ENCODE peak calls at places on chromosomes 3 and 15, in four cellular contexts. Q is body of pancreas, X is stomach, O is lower leg skin. S is an unnamed sample.

GRCh38 chr3:114011059-114011797 is 45.1 kb downstream of the CCDC191 start:
- DNase-seq in Q (no peak), X (no peak), O (no peak), S (no peak)

GRCh38 chr15:99507732-99508571 is 57.8 kb upstream of the MEF2A start:
- DNase-seq in Q (no peak), X (no peak), O (no peak), S (no peak)

GRCh38 chr3:121436641-121437040 is 109.1 kb downstream of the POLQ start:
- DNase-seq in Q (no peak), X (no peak), O (no peak), S (no peak)

GRCh38 chr15:28122038-28122949 is 23.2 kb upstream of the OCA2 start:
- DNase-seq in Q (no peak), X (no peak), O (no peak), S (no peak)

GRCh38 chr15:41984622-41985021 is 12.3 kb upstream of the EHD4 start:
- DNase-seq in Q (no peak), X (no peak), O (peak), S (no peak)

GRCh38 chr15:42056934-42057743 is 36.3 kb upstream of the PLA2G4E start:
- DNase-seq in Q (peak), X (peak), O (peak), S (peak)

GRCh38 chr3:16252988-16253387 is 11.8 kb downstream of the DPH3 start:
- DNase-seq in Q (no peak), X (no peak), O (no peak), S (no peak)

GRCh38 chr3:123289336-123290106 is 87.8 kb downstream of the SEC22A start:
- DNase-seq in Q (no peak), X (peak), O (peak), S (no peak)

GRCh38 chr3:175919133-175919532 is 1060.0 kb downstream of the NAALADL2 start:
- DNase-seq in Q (no peak), X (no peak), O (no peak), S (no peak)

GRCh38 chr15:87619161-87619960 is 637.2 kb downstream of the NTRK3 start:
- DNase-seq in Q (no peak), X (no peak), O (no peak), S (peak)

GRCh38 chr15:94119923-94120775 is 111.2 kb upstream of the MCTP2 start:
- DNase-seq in Q (peak), X (peak), O (no peak), S (peak)

GRCh38 chr3:113521981-113522380 is 7.0 kb upstream of the SPICE1 start:
- DNase-seq in Q (no peak), X (no peak), O (no peak), S (no peak)

GRCh38 chr3:160331127-160331937 is 67.7 kb downstream of the IFT80 start:
- DNase-seq in Q (no peak), X (no peak), O (no peak), S (no peak)

GRCh38 chr3:12350151-12350813 is 61.4 kb downstream of the PPARG start:
- DNase-seq in Q (peak), X (peak), O (no peak), S (no peak)

GRCh38 chr3:55804170-55805095 is 317.3 kb upstream of the WNT5A start:
- DNase-seq in Q (peak), X (no peak), O (no peak), S (no peak)

GRCh38 chr3:178060406-178060805 is 475.8 kb upstream of the KCNMB2 start:
- DNase-seq in Q (no peak), X (no peak), O (no peak), S (no peak)

GRCh38 chr3:127690823-127691452 is 18.2 kb downstream of the ABTB1 start:
- DNase-seq in Q (peak), X (peak), O (no peak), S (no peak)

GRCh38 chr3:49296781-49297420 is 19.9 kb upstream of the C3orf62 start:
- DNase-seq in Q (peak), X (peak), O (no peak), S (no peak)

GRCh38 chr15:60871731-60872130 is 357.4 kb downstream of the RORA start:
- DNase-seq in Q (no peak), X (no peak), O (no peak), S (no peak)

GRCh38 chr15:70573121-70573850 is 190.1 kb downstream of the UACA start:
- DNase-seq in Q (no peak), X (no peak), O (peak), S (no peak)

GRCh38 chr3:34038131-34038530 is 239.7 kb downstream of the PDCD6IP start:
- DNase-seq in Q (no peak), X (no peak), O (no peak), S (no peak)

GRCh38 chr15:42933886-42934667 is 13.5 kb upstream of the TTBK2 start:
- DNase-seq in Q (no peak), X (no peak), O (no peak), S (no peak)

GRCh38 chr3:176919836-176920760 is 277.2 kb downstream of the TBL1XR1 start:
- DNase-seq in Q (peak), X (no peak), O (no peak), S (no peak)

GRCh38 chr3:38054166-38054991 is 15.4 kb downstream of the DLEC1 start:
- DNase-seq in Q (no peak), X (no peak), O (no peak), S (no peak)

GRCh38 chr15:25245801-25246622 is 192.8 kb downstream of the UBE3A start:
- DNase-seq in Q (peak), X (no peak), O (peak), S (no peak)

GRCh38 chr3:12455740-12456139 is 28.5 kb upstream of the TSEN2 start:
- DNase-seq in Q (no peak), X (no peak), O (no peak), S (no peak)

GRCh38 chr15:69798481-69799315 is 299.0 kb downstream of the TLE3 start:
- DNase-seq in Q (no peak), X (peak), O (peak), S (no peak)

GRCh38 chr3:41158947-41159346 is 40.4 kb upstream of the CTNNB1 start:
- DNase-seq in Q (peak), X (no peak), O (no peak), S (no peak)

GRCh38 chr3:141368925-141369794 is 856 bp downstream of the ZBTB38 start:
- DNase-seq in Q (no peak), X (no peak), O (no peak), S (no peak)

GRCh38 chr3:186277268-186277909 is 84.6 kb downstream of the DGKG start:
- DNase-seq in Q (peak), X (no peak), O (peak), S (no peak)

GRCh38 chr15:98286831-98287230 is 326.3 kb downstream of the ARRDC4 start:
- DNase-seq in Q (no peak), X (no peak), O (no peak), S (no peak)

GRCh38 chr3:99764377-99764776 is 53.3 kb upstream of the CMSS1 start:
- DNase-seq in Q (no peak), X (no peak), O (no peak), S (no peak)

GRCh38 chr3:4826237-4827100 is 152.8 kb upstream of the BHLHE40 start:
- DNase-seq in Q (peak), X (peak), O (peak), S (no peak)

GRCh38 chr3:46675843-46676567 is 17.5 kb downstream of the ALS2CL start:
- DNase-seq in Q (peak), X (no peak), O (no peak), S (peak)

GRCh38 chr15:65796610-65797012 is 4.5 kb upstream of the DENND4A start:
- DNase-seq in Q (no peak), X (no peak), O (no peak), S (no peak)

GRCh38 chr3:124260206-124260915 is 268.4 kb upstream of the ROPN1 start:
- DNase-seq in Q (peak), X (no peak), O (peak), S (peak)

GRCh38 chr3:104101736-104102135 is 1265.0 kb upstream of the ALCAM start:
- DNase-seq in Q (no peak), X (no peak), O (no peak), S (no peak)

DNA sequence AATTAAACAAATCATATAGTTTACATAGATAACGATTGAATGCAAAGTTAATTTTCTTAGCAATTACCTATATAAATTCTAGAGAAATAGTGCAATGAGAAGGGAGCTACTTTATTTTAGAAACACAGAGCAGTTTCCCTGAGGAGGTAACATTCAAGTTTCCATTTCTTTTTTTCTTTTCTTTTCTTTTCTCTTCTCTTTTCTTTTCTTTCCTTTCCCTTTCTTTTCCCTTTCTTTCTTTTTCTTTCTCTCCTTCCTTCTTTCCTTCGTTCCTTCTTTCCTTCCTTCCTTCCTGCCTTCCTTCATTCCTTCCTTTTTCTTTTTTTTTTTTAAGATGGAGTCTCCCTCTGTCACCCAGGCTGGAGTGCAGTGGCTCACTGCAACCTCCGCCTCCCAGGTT is 417.3 kb downstream of the NLGN1 start:
- DNase-seq in Q (no peak), X (no peak), O (no peak), S (no peak)
- TF ChIP-seq POLR2A in Q (no peak), X (no peak), O (no peak), S (no peak)

GRCh38 chr15:74413350-74414080 is 20.2 kb downstream of the SEMA7A start:
- DNase-seq in Q (no peak), X (no peak), O (no peak), S (no peak)

GRCh38 chr15:74412159-74412558 is 21.6 kb downstream of the SEMA7A start:
- DNase-seq in Q (no peak), X (no peak), O (no peak), S (no peak)

GRCh38 chr15:74414081-74414580 is 19.6 kb downstream of the SEMA7A start:
- DNase-seq in Q (no peak), X (no peak), O (no peak), S (no peak)

GRCh38 chr15:74410502-74410901 is 23.3 kb downstream of the SEMA7A start:
- DNase-seq in Q (no peak), X (no peak), O (no peak), S (no peak)

DNA sequence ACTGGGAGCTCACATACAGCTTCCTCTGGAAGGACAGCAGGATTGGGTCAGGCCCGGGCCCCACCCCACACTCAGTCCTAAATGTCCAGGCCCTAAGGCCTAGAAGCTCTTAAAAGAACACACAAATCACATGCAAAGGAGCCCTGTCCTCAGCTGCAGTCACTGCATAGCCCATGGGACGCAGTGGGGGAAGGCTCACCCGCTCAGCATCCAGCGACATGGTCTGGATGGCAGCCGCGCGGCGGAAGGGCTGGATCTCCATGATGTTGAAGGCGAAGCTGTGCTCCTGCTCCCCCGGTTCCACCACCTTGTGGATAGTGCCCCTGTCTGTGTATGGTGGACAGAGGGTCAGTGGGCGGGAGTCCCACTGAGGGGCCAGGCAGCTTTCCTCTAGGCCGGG is 22.1 kb downstream of the SEMA7A start:
- DNase-seq in Q (no peak), X (no peak), O (no peak), S (no peak)
- TF ChIP-seq POLR2A in Q (no peak), X (no peak), O (no peak), S (no peak)

GRCh38 chr3:42801784-42802183 is 2.5 kb downstream of the HIGD1A start:
- DNase-seq in Q (no peak), X (no peak), O (no peak), S (no peak)

GRCh38 chr3:42803800-42804112 is 534 bp downstream of the HIGD1A start:
- DNase-seq in Q (peak), X (peak), O (peak), S (peak)

GRCh38 chr3:42804113-42804830 is at the start of gene HIGD1A:
- DNase-seq in Q (peak), X (peak), O (peak), S (peak)

GRCh38 chr3:42804831-42805821 is 836 bp upstream of the HIGD1A start:
- DNase-seq in Q (peak), X (peak), O (peak), S (no peak)

DNA sequence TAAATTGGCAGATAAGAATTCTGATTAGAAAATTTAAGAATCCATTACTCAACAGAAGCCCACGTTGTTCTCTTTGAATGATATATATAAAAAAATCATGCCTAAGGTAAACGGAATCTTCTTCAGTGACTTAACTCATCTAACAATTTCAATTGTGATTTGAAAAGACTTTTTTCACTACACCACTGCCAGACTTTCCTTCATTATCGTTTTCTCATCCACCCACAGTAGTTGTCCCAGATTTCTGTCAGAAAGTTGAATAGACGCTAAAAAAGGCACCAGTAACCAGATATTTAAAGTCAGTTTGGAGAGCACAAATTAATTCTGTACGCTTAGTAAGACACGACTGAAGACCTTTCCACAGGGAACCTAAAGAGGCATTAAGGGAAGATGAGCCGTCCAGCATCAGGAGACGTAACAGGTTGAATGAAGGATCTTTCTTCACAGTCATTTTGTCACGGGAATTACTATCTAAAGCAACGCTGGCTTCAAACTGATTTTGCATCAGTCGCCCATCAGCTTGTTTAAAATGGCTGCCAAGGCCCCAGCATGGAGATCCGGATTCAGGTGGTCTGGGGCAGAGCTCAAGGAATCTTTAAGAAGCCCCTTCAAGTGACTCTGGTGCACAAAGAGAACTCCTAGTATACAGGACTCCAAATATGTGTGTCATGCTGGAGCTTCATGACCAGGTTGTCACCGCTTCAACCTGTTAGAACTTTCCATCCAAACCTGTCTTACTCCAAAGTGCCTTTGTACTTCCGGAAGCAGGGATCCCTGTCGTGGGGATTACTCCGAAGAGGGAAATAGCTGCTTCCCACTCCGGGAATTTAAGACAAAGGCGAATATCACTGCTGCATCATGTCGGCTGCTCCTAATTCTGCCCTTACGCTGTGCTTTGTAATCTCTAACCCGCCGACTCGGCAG is 1.2 kb downstream of the HIGD1A start:
- DNase-seq in Q (peak), X (no peak), O (no peak), S (no peak)
- TF ChIP-seq POLR2A in Q (no peak), X (no peak), O (no peak), S (no peak)

GRCh38 chr15:76664895-76665294 is 240.2 kb downstream of the SCAPER start:
- DNase-seq in Q (no peak), X (no peak), O (no peak), S (no peak)
- TF ChIP-seq POLR2A in Q (no peak), X (no peak), O (no peak), S (no peak)

GRCh38 chr3:171460226-171461086 is at the start of gene TNIK:
- DNase-seq in Q (peak), X (peak), O (peak), S (peak)
- TF ChIP-seq POLR2A in Q (peak), X (no peak), O (no peak), S (peak)

GRCh38 chr3:157094301-157094700 is 65.6 kb downstream of the CCNL1 start:
- DNase-seq in Q (no peak), X (no peak), O (no peak), S (no peak)
- TF ChIP-seq POLR2A in Q (no peak), X (no peak), O (no peak), S (no peak)

DNA sequence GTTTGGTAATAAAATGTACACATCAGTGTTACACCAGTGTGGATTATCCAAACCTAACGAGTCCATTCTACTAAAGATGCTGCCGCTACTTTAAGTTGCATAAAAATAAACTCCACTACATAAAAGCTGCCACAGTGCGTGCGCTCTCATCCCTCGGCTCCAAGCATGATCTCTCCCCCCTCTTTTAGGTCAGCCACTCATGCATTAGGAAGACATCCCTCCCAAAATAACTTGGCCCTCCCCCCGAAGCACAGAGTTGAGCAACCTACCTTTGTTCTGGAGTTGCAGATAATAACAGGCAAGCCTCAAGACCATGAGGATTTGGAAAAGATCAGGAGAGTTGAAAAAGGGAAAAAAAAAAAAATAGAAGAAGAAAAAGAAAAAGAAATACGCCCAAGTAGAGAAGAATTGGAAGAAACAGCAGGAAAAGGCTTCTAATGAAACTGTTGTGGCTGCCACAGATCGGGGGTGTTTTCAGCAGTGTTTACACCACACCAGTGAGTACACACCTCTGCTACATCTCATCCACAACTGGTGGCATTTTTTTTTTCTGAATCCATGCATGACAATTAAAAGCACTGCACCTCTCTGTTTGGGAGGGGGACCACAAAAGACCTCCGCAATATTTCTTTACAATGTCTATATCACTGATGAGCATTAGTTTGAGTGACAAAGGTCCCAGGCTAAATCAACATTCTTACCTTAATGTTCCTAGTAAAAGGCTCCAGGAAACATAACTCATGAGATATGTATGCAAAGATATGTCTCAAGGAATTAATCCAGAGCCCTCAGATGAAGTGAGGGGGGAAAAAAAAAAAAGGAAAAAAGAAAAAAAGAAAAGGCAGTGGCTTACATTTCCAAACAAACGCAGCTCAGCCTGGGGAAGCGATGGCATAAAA is 339.1 kb downstream of the FOXP1 start:
- DNase-seq in Q (no peak), X (no peak), O (no peak), S (no peak)
- TF ChIP-seq POLR2A in Q (no peak), X (no peak), O (no peak), S (no peak)

GRCh38 chr3:146469206-146470017 is at the start of gene PLSCR2:
- DNase-seq in Q (peak), X (peak), O (peak), S (no peak)
- TF ChIP-seq POLR2A in Q (peak), X (peak), O (no peak), S (no peak)

DNA sequence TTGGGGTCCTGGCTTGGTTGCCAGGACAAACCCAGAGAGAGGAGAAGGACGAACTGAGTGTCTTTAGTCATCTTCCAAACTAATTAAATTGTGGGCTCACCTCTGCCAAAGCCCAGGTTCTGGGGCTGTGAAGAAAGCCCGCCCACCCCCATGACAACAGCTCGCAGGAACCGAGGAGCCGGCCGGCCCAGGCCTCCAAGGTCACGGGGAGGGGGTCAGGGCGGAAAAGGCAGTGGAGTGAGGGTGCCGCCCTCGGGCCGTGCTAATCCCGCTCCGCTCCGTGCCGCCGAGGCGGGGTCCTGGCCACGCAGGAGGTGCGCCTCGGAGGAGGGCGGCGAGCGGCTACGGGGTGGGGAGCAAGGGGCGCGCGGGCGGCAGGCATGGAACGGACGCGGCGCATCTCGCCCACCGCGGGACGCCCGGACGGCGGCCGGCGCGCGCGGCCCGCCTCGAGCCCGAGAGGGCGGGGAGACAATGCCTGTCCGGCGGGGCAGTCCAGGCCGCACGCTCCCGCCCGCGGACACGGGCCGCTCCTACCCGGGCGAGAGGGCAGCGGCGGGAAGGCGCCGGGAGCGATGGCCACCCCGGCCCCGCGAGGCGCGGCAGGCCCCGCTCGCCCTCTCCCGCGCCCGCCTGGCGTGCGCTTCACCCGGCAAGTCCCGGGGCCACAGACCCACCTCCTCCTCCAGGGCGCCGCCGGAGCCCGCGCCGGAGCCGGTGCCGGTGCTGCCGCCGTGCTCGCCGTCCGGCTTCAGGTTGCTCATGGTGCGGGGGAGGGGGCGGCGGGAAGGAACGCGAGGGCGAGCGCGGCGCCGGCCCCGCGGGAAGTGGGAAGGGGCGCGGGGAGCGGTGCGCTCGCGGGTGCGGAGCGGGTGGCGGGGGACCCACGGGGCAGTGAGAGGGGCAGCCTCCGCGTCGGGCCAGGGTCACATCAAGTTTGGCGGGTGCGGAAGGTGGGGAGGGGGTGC is 549 bp downstream of the RBPMS2 start:
- DNase-seq in Q (peak), X (peak), O (no peak), S (peak)
- TF ChIP-seq POLR2A in Q (no peak), X (no peak), O (no peak), S (no peak)

S was measured in H54.